ENCODE peak calls at places on chromosomes 7 and 10, in ten cellular contexts. One of them, this sample, is unnamed.

GRCh38 chr7:29194206-29194593 is 375 bp upstream of the CHN2 start:
- DNase-seq in Peyer's patch: peak
- DNase-seq in cardiac fibroblast: peak
- DNase-seq in GM06990: no peak
- DNase-seq in psoas muscle: peak
- DNase-seq in brain microvascular endothelial cell: no peak
- DNase-seq in epithelial cell of esophagus: no peak
- DNase-seq in AG04449: no peak
- DNase-seq in AG10803: no peak
- DNase-seq in astrocyte of the spinal cord: no peak
- DNase-seq in this sample: no peak

GRCh38 chr7:2934211-2934731 is 90.2 kb upstream of the GNA12 start:
- DNase-seq in AG04449: peak
- DNase-seq in cardiac fibroblast: peak
- DNase-seq in AG10803: peak
- DNase-seq in psoas muscle: no peak
- DNase-seq in astrocyte of the spinal cord: peak
- DNase-seq in GM06990: no peak
- DNase-seq in brain microvascular endothelial cell: peak
- DNase-seq in epithelial cell of esophagus: peak
- DNase-seq in Peyer's patch: peak
- DNase-seq in this sample: peak

GRCh38 chr10:65313406-65313805 is 1612.4 kb upstream of the LRRTM3 start:
- DNase-seq in Peyer's patch: no peak
- DNase-seq in brain microvascular endothelial cell: peak
- DNase-seq in AG10803: peak
- DNase-seq in psoas muscle: no peak
- DNase-seq in GM06990: no peak
- DNase-seq in astrocyte of the spinal cord: peak
- DNase-seq in epithelial cell of esophagus: no peak
- DNase-seq in AG04449: no peak
- DNase-seq in cardiac fibroblast: peak
- DNase-seq in this sample: peak

GRCh38 chr10:42973870-42974692 is 102.8 kb upstream of the RET start:
- DNase-seq in brain microvascular endothelial cell: no peak
- DNase-seq in cardiac fibroblast: no peak
- DNase-seq in Peyer's patch: peak
- DNase-seq in AG10803: no peak
- DNase-seq in astrocyte of the spinal cord: no peak
- DNase-seq in GM06990: no peak
- DNase-seq in AG04449: no peak
- DNase-seq in epithelial cell of esophagus: no peak
- DNase-seq in psoas muscle: no peak
- DNase-seq in this sample: no peak

GRCh38 chr7:55235115-55235514 is 130.0 kb upstream of the LANCL2 start:
- DNase-seq in psoas muscle: no peak
- DNase-seq in GM06990: no peak
- DNase-seq in epithelial cell of esophagus: no peak
- DNase-seq in cardiac fibroblast: no peak
- DNase-seq in astrocyte of the spinal cord: no peak
- DNase-seq in Peyer's patch: no peak
- DNase-seq in AG10803: no peak
- DNase-seq in brain microvascular endothelial cell: no peak
- DNase-seq in AG04449: no peak
- DNase-seq in this sample: no peak

GRCh38 chr10:80468002-80468401 is 13.9 kb downstream of the TSPAN14 start:
- DNase-seq in astrocyte of the spinal cord: no peak
- DNase-seq in psoas muscle: peak
- DNase-seq in AG10803: no peak
- DNase-seq in AG04449: no peak
- DNase-seq in Peyer's patch: peak
- DNase-seq in cardiac fibroblast: peak
- DNase-seq in epithelial cell of esophagus: no peak
- DNase-seq in brain microvascular endothelial cell: no peak
- DNase-seq in GM06990: no peak
- DNase-seq in this sample: peak

GRCh38 chr10:70729763-70730357 is 55.3 kb downstream of the TBATA start:
- DNase-seq in AG04449: no peak
- DNase-seq in brain microvascular endothelial cell: no peak
- DNase-seq in epithelial cell of esophagus: no peak
- DNase-seq in Peyer's patch: peak
- DNase-seq in cardiac fibroblast: peak
- DNase-seq in psoas muscle: no peak
- DNase-seq in AG10803: no peak
- DNase-seq in astrocyte of the spinal cord: no peak
- DNase-seq in GM06990: no peak
- DNase-seq in this sample: peak

GRCh38 chr7:135273581-135273980 is 39.9 kb downstream of the STRA8 start:
- DNase-seq in cardiac fibroblast: no peak
- DNase-seq in Peyer's patch: no peak
- DNase-seq in psoas muscle: no peak
- DNase-seq in astrocyte of the spinal cord: no peak
- DNase-seq in AG10803: no peak
- DNase-seq in brain microvascular endothelial cell: no peak
- DNase-seq in GM06990: no peak
- DNase-seq in AG04449: no peak
- DNase-seq in epithelial cell of esophagus: no peak
- DNase-seq in this sample: no peak

GRCh38 chr7:90816511-90817142 is 220.5 kb downstream of the CDK14 start:
- DNase-seq in epithelial cell of esophagus: peak
- DNase-seq in astrocyte of the spinal cord: peak
- DNase-seq in GM06990: peak
- DNase-seq in AG04449: peak
- DNase-seq in AG10803: peak
- DNase-seq in Peyer's patch: no peak
- DNase-seq in brain microvascular endothelial cell: peak
- DNase-seq in cardiac fibroblast: peak
- DNase-seq in psoas muscle: no peak
- DNase-seq in this sample: peak

GRCh38 chr7:122688385-122688998 is 10.4 kb downstream of the RNF133 start:
- DNase-seq in AG10803: no peak
- DNase-seq in epithelial cell of esophagus: no peak
- DNase-seq in AG04449: no peak
- DNase-seq in psoas muscle: no peak
- DNase-seq in Peyer's patch: no peak
- DNase-seq in astrocyte of the spinal cord: no peak
- DNase-seq in brain microvascular endothelial cell: no peak
- DNase-seq in cardiac fibroblast: no peak
- DNase-seq in GM06990: no peak
- DNase-seq in this sample: no peak

DNA sequence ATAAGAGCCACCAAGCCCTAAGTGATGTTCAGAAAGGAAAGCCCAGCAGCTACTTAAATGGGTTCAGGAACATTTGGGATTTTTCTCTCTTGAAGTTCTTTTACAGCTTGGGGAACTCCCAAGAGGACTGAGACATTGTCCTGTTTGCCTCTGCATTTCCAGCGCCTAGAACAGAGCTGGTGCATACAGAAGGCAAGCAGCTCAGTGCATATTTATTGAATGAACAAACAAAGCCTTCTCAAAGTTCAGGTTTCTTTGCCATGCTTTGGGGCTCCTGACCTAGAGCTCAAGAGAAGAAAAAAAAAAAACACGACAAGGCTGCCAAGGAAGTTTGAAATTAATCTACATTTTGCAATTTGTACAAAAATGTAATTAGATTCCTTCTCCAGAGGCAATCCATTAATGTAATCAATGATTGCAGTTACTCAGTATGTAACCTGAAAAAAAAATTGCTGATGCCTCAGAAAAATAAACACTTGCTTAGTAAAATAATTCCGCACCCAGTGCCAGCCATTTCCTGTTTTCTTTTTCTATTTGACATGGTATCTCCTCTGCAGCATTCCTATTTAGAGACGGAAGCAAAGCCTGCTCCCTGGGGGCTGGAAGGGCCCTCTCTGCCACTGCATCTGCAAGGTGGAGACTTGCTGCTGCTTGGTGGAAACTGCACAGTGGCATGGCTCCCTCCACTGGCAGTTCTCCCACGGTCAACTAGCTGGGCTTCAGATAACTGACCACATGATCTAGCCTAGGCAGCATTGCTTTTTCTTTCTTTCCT is 157.3 kb downstream of the TMEM178B start:
- DNase-seq in epithelial cell of esophagus: peak
- DNase-seq in AG04449: no peak
- DNase-seq in cardiac fibroblast: peak
- DNase-seq in brain microvascular endothelial cell: peak
- DNase-seq in Peyer's patch: no peak
- DNase-seq in psoas muscle: no peak
- DNase-seq in astrocyte of the spinal cord: peak
- DNase-seq in AG10803: peak
- DNase-seq in GM06990: no peak
- DNase-seq in this sample: peak
- TF ChIP-seq CTCF in epithelial cell of esophagus: no peak
- TF ChIP-seq CTCF in AG04449: no peak
- TF ChIP-seq CTCF in cardiac fibroblast: no peak
- TF ChIP-seq CTCF in brain microvascular endothelial cell: peak
- TF ChIP-seq CTCF in Peyer's patch: no peak
- TF ChIP-seq CTCF in psoas muscle: peak
- TF ChIP-seq CTCF in astrocyte of the spinal cord: peak
- TF ChIP-seq CTCF in AG10803: peak
- TF ChIP-seq CTCF in GM06990: peak
- TF ChIP-seq CTCF in this sample: no peak

GRCh38 chr10:124220971-124221355 is 127.6 kb upstream of the CHST15 start:
- DNase-seq in brain microvascular endothelial cell: no peak
- DNase-seq in psoas muscle: no peak
- DNase-seq in cardiac fibroblast: no peak
- DNase-seq in epithelial cell of esophagus: no peak
- DNase-seq in AG04449: no peak
- DNase-seq in Peyer's patch: no peak
- DNase-seq in astrocyte of the spinal cord: no peak
- DNase-seq in AG10803: no peak
- DNase-seq in GM06990: no peak
- DNase-seq in this sample: no peak

GRCh38 chr10:124222298-124223000 is 129.1 kb upstream of the CHST15 start:
- DNase-seq in AG04449: no peak
- DNase-seq in Peyer's patch: no peak
- DNase-seq in epithelial cell of esophagus: no peak
- DNase-seq in astrocyte of the spinal cord: peak
- DNase-seq in cardiac fibroblast: peak
- DNase-seq in psoas muscle: no peak
- DNase-seq in GM06990: peak
- DNase-seq in AG10803: no peak
- DNase-seq in brain microvascular endothelial cell: peak
- DNase-seq in this sample: no peak

GRCh38 chr10:124220547-124220946 is 127.1 kb upstream of the CHST15 start:
- DNase-seq in epithelial cell of esophagus: no peak
- DNase-seq in GM06990: no peak
- DNase-seq in astrocyte of the spinal cord: no peak
- DNase-seq in AG10803: no peak
- DNase-seq in psoas muscle: no peak
- DNase-seq in cardiac fibroblast: no peak
- DNase-seq in brain microvascular endothelial cell: no peak
- DNase-seq in AG04449: no peak
- DNase-seq in Peyer's patch: no peak
- DNase-seq in this sample: no peak

GRCh38 chr10:124223001-124223710 is 129.8 kb upstream of the CHST15 start:
- DNase-seq in psoas muscle: no peak
- DNase-seq in cardiac fibroblast: no peak
- DNase-seq in AG04449: no peak
- DNase-seq in epithelial cell of esophagus: no peak
- DNase-seq in Peyer's patch: no peak
- DNase-seq in AG10803: no peak
- DNase-seq in astrocyte of the spinal cord: no peak
- DNase-seq in GM06990: no peak
- DNase-seq in brain microvascular endothelial cell: no peak
- DNase-seq in this sample: no peak

GRCh38 chr10:124221356-124222297 is 128.2 kb upstream of the CHST15 start:
- DNase-seq in brain microvascular endothelial cell: peak
- DNase-seq in AG10803: no peak
- DNase-seq in GM06990: peak
- DNase-seq in Peyer's patch: peak
- DNase-seq in cardiac fibroblast: peak
- DNase-seq in astrocyte of the spinal cord: peak
- DNase-seq in AG04449: no peak
- DNase-seq in epithelial cell of esophagus: peak
- DNase-seq in psoas muscle: no peak
- DNase-seq in this sample: peak
- H3K4me3 ChIP-seq in brain microvascular endothelial cell: no peak
- H3K4me3 ChIP-seq in AG10803: no peak
- H3K4me3 ChIP-seq in GM06990: peak
- H3K4me3 ChIP-seq in Peyer's patch: peak
- H3K4me3 ChIP-seq in cardiac fibroblast: no peak
- H3K4me3 ChIP-seq in astrocyte of the spinal cord: no peak
- H3K4me3 ChIP-seq in AG04449: no peak
- H3K4me3 ChIP-seq in epithelial cell of esophagus: no peak
- H3K4me3 ChIP-seq in psoas muscle: no peak
- H3K4me3 ChIP-seq in this sample: no peak

DNA sequence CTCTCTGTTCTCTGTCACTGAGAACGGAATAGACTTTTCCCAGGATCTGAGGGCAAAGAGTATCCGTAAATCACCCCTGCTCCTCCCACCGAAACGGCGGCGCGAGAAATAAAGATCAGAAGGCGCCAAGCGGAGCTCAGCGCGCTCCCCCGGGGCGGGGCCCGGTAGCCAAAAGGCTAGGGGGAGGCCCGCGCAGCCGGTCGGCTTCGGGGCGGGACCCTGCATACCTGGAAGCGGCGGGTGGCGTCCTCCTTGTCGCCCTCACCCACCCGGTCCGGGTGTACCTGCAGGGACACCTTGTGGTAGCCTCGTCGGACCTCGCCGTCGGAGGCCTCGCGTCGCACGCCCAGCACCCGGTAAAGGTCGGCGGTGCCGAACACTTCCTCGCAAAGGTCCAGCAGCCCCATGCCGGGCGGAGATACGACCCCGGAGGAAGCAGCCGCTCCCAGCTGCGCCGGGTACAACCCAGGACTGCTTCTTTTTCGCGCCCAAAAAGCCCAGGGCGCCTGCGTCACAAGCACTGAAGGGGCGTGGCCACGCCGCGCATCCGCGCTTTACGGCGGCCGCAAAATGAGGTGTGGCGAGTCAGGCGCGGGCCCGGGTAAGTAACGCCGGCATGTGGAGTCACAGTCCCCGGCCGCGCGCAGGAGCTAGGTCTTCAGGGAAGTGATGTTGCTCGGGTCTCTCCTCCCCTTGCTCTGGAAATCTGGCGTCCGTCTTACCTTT is at the start of gene DNAJC9:
- DNase-seq in Peyer's patch: peak
- DNase-seq in cardiac fibroblast: peak
- DNase-seq in AG10803: peak
- DNase-seq in GM06990: peak
- DNase-seq in psoas muscle: peak
- DNase-seq in astrocyte of the spinal cord: peak
- DNase-seq in brain microvascular endothelial cell: peak
- DNase-seq in epithelial cell of esophagus: peak
- DNase-seq in AG04449: peak
- DNase-seq in this sample: peak
- TF ChIP-seq CTCF in Peyer's patch: no peak
- TF ChIP-seq CTCF in cardiac fibroblast: no peak
- TF ChIP-seq CTCF in AG10803: peak
- TF ChIP-seq CTCF in GM06990: no peak
- TF ChIP-seq CTCF in psoas muscle: no peak
- TF ChIP-seq CTCF in astrocyte of the spinal cord: no peak
- TF ChIP-seq CTCF in brain microvascular endothelial cell: no peak
- TF ChIP-seq CTCF in epithelial cell of esophagus: peak
- TF ChIP-seq CTCF in AG04449: no peak
- TF ChIP-seq CTCF in this sample: no peak

DNA sequence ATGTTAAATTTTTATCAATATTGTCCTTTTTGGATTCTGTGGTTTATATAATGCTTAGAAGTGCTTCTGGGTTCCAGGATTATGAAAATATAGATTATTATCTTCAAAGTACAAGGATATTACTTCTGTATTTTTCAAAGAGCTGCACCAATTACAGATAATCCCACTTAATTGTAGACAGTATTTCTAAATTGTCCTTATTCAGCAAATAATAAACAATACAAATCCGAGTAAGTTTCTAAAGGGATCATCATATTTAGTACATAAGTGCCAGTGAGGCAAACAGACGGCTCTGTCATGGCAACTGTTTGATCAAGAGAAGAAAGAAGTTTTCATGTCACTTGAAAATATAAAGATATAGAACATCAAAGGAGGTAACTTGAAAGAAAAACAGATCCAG is 19.2 kb downstream of the ANKMY2 start:
- DNase-seq in Peyer's patch: no peak
- DNase-seq in epithelial cell of esophagus: no peak
- DNase-seq in brain microvascular endothelial cell: no peak
- DNase-seq in AG04449: no peak
- DNase-seq in cardiac fibroblast: no peak
- DNase-seq in AG10803: no peak
- DNase-seq in astrocyte of the spinal cord: no peak
- DNase-seq in GM06990: no peak
- DNase-seq in psoas muscle: no peak
- DNase-seq in this sample: no peak
- H3K4me3 ChIP-seq in Peyer's patch: no peak
- H3K4me3 ChIP-seq in epithelial cell of esophagus: no peak
- H3K4me3 ChIP-seq in brain microvascular endothelial cell: no peak
- H3K4me3 ChIP-seq in AG04449: no peak
- H3K4me3 ChIP-seq in cardiac fibroblast: no peak
- H3K4me3 ChIP-seq in AG10803: no peak
- H3K4me3 ChIP-seq in astrocyte of the spinal cord: no peak
- H3K4me3 ChIP-seq in GM06990: no peak
- H3K4me3 ChIP-seq in psoas muscle: no peak
- H3K4me3 ChIP-seq in this sample: no peak

This sample was measured in fibroblast of pulmonary artery.